ENCODE peak calls at places on chromosomes 6 and 20, in five cellular contexts. B is ELF-1, E is AG08396, H is LHCN-M2, I is NCI-H1930. N is an unnamed sample.

GRCh38 chr6:137723273-137724017 is 143.6 kb upstream of the TNFAIP3 start:
- DNase-seq in I (no peak), H (no peak), E (no peak), B (no peak), N (no peak)

GRCh38 chr6:16355699-16356481 is 117.5 kb downstream of the GMPR start:
- DNase-seq in H (peak), I (no peak), B (peak), E (no peak), N (peak)

GRCh38 chr6:110125361-110125760 is 54.1 kb downstream of the WASF1 start:
- DNase-seq in E (no peak), I (no peak), B (no peak), H (no peak), N (no peak)

GRCh38 chr6:88120635-88121034 is 45.5 kb downstream of the CNR1 start:
- DNase-seq in H (no peak), I (no peak), B (no peak), E (no peak), N (no peak)

GRCh38 chr20:45392733-45393132 is 14.6 kb upstream of the TP53TG5 start:
- DNase-seq in B (no peak), E (no peak), H (no peak), I (no peak), N (no peak)

GRCh38 chr6:70221025-70221714 is 81.7 kb downstream of the COL9A1 start:
- DNase-seq in E (peak), I (no peak), H (peak), B (no peak), N (no peak)

GRCh38 chr6:50264995-50265571 is 215.4 kb upstream of the DEFB112 start:
- DNase-seq in E (no peak), H (no peak), I (peak), B (peak), N (no peak)

GRCh38 chr20:48897298-48898044 is 24.0 kb upstream of the ARFGEF2 start:
- DNase-seq in E (peak), I (no peak), B (no peak), H (peak), N (peak)

GRCh38 chr20:31573555-31574295 is 31.4 kb upstream of the ID1 start:
- DNase-seq in I (no peak), H (no peak), E (no peak), B (no peak), N (no peak)

GRCh38 chr6:101403566-101403965 is 10.1 kb downstream of the GRIK2 start:
- DNase-seq in E (no peak), I (no peak), H (no peak), B (no peak), N (no peak)

GRCh38 chr6:33908025-33908424 is 104.2 kb upstream of the MLN start:
- DNase-seq in E (peak), B (no peak), I (no peak), H (no peak), N (no peak)

GRCh38 chr20:25464501-25465204 is 57.2 kb downstream of the GINS1 start:
- DNase-seq in H (peak), E (no peak), B (no peak), I (no peak), N (no peak)

GRCh38 chr20:32168184-32168910 is 39.2 kb downstream of the PLAGL2 start:
- DNase-seq in I (no peak), H (peak), E (no peak), B (peak), N (no peak)

GRCh38 chr20:61281286-61281795 is 29.3 kb downstream of the CDH4 start:
- DNase-seq in B (no peak), E (no peak), I (no peak), H (no peak), N (no peak)

GRCh38 chr20:19841740-19842139 is 83.7 kb downstream of the RIN2 start:
- DNase-seq in E (no peak), I (no peak), B (no peak), H (no peak), N (no peak)

GRCh38 chr6:109187399-109188114 is 92.2 kb downstream of the CEP57L1 start:
- DNase-seq in I (peak), B (peak), E (peak), H (no peak), N (no peak)

GRCh38 chr20:15708984-15709598 is 864.2 kb downstream of the KIF16B start:
- DNase-seq in H (peak), B (peak), E (peak), I (peak), N (peak)

GRCh38 chr20:7285918-7286556 is 518.6 kb downstream of the BMP2 start:
- DNase-seq in B (peak), I (peak), E (peak), H (peak), N (peak)

GRCh38 chr6:159943101-159943632 is 25.7 kb upstream of the IGF2R start:
- DNase-seq in E (peak), I (no peak), B (no peak), H (peak), N (no peak)

GRCh38 chr6:11810039-11810541 is 31.5 kb upstream of the ADTRP start:
- DNase-seq in H (peak), I (no peak), E (peak), B (no peak), N (peak)

GRCh38 chr20:973785-974194 is 28.3 kb downstream of the RSPO4 start:
- DNase-seq in B (peak), E (peak), H (peak), I (no peak), N (peak)

GRCh38 chr6:155252581-155252980 is 11.2 kb upstream of the CLDN20 start:
- DNase-seq in H (no peak), E (no peak), I (no peak), B (no peak), N (no peak)

GRCh38 chr6:33616913-33617312 is 4.2 kb upstream of the ITPR3 start:
- DNase-seq in E (no peak), I (no peak), H (no peak), B (no peak), N (no peak)

GRCh38 chr6:77136086-77136485 is 327.2 kb downstream of the HTR1B start:
- DNase-seq in B (no peak), I (no peak), H (peak), E (no peak), N (no peak)

GRCh38 chr6:28742668-28743270 is 181.0 kb downstream of the TRIM27 start:
- DNase-seq in H (peak), I (no peak), E (peak), B (peak), N (no peak)

GRCh38 chr6:146470091-146470770 is 73.4 kb upstream of the RAB32 start:
- DNase-seq in E (no peak), B (no peak), H (no peak), I (no peak), N (no peak)

GRCh38 chr6:140897804-140898573 is 1234.7 kb upstream of the GJE1 start:
- DNase-seq in I (no peak), B (no peak), H (no peak), E (no peak), N (peak)